ENCODE peak calls at places on chromosomes 12 and 14, in six cellular contexts. One of them, this sample, is unnamed. For H3K4me1, the result is how much of the 10 kb centered on the place peaks cover.

GRCh38 chr12:18850752-18851151 is 112.8 kb downstream of the CAPZA3 start:
- DNase-seq in tibial nerve: no peak
- DNase-seq in prostate gland: no peak
- DNase-seq in heart left ventricle: no peak
- DNase-seq in A549: no peak
- DNase-seq in K562: no peak
- DNase-seq in this sample: no peak

GRCh38 chr12:111686574-111687105 is 787 bp downstream of the ACAD10 start:
- DNase-seq in tibial nerve: no peak
- DNase-seq in prostate gland: no peak
- DNase-seq in A549: no peak
- DNase-seq in K562: no peak
- DNase-seq in heart left ventricle: no peak
- DNase-seq in this sample: no peak

GRCh38 chr14:50013198-50013918 is 103.0 kb downstream of the VCPKMT start:
- DNase-seq in prostate gland: peak
- DNase-seq in K562: no peak
- DNase-seq in tibial nerve: no peak
- DNase-seq in heart left ventricle: no peak
- DNase-seq in A549: no peak
- DNase-seq in this sample: peak

GRCh38 chr12:32512910-32513309 is 113.6 kb downstream of the FGD4 start:
- DNase-seq in K562: no peak
- DNase-seq in heart left ventricle: no peak
- DNase-seq in tibial nerve: no peak
- DNase-seq in prostate gland: no peak
- DNase-seq in A549: no peak
- DNase-seq in this sample: no peak

GRCh38 chr12:123097521-123098084 is 53.3 kb downstream of the PITPNM2 start:
- DNase-seq in tibial nerve: no peak
- DNase-seq in heart left ventricle: peak
- DNase-seq in prostate gland: no peak
- DNase-seq in A549: no peak
- DNase-seq in K562: no peak
- DNase-seq in this sample: peak

GRCh38 chr12:83102499-83102898 is 415.8 kb downstream of the TMTC2 start:
- DNase-seq in tibial nerve: no peak
- DNase-seq in A549: no peak
- DNase-seq in prostate gland: no peak
- DNase-seq in heart left ventricle: no peak
- DNase-seq in K562: no peak
- DNase-seq in this sample: no peak

GRCh38 chr12:118866346-118866745 is 115.0 kb upstream of the SRRM4 start:
- DNase-seq in tibial nerve: no peak
- DNase-seq in prostate gland: no peak
- DNase-seq in heart left ventricle: no peak
- DNase-seq in K562: no peak
- DNase-seq in A549: no peak
- DNase-seq in this sample: no peak

GRCh38 chr14:46840971-46841729 is 189.6 kb upstream of the RPL10L start:
- DNase-seq in tibial nerve: no peak
- DNase-seq in K562: no peak
- DNase-seq in A549: no peak
- DNase-seq in heart left ventricle: no peak
- DNase-seq in prostate gland: no peak
- DNase-seq in this sample: no peak

GRCh38 chr14:93116676-93117200 is 1.0 kb upstream of the ITPK1 start:
- DNase-seq in tibial nerve: no peak
- DNase-seq in heart left ventricle: no peak
- DNase-seq in A549: no peak
- DNase-seq in K562: no peak
- DNase-seq in prostate gland: no peak
- DNase-seq in this sample: no peak

GRCh38 chr12:51631591-51631990 is 40.6 kb downstream of the SCN8A start:
- DNase-seq in A549: peak
- DNase-seq in heart left ventricle: no peak
- DNase-seq in tibial nerve: no peak
- DNase-seq in K562: no peak
- DNase-seq in prostate gland: no peak
- DNase-seq in this sample: no peak

GRCh38 chr12:69065804-69066203 is 132.8 kb upstream of the CPM start:
- DNase-seq in prostate gland: no peak
- DNase-seq in K562: no peak
- DNase-seq in A549: no peak
- DNase-seq in tibial nerve: no peak
- DNase-seq in heart left ventricle: no peak
- DNase-seq in this sample: no peak

GRCh38 chr14:67500981-67501380 is 12.5 kb upstream of the TMEM229B start:
- DNase-seq in K562: no peak
- DNase-seq in tibial nerve: no peak
- DNase-seq in A549: no peak
- DNase-seq in prostate gland: no peak
- DNase-seq in heart left ventricle: no peak
- DNase-seq in this sample: no peak

GRCh38 chr12:84718901-84719300 is 193.7 kb downstream of the SLC6A15 start:
- DNase-seq in K562: no peak
- DNase-seq in tibial nerve: no peak
- DNase-seq in prostate gland: no peak
- DNase-seq in A549: no peak
- DNase-seq in heart left ventricle: no peak
- DNase-seq in this sample: no peak

GRCh38 chr12:10331642-10332239 is 24.1 kb downstream of the KLRD1 start:
- DNase-seq in prostate gland: peak
- DNase-seq in K562: peak
- DNase-seq in heart left ventricle: no peak
- DNase-seq in A549: peak
- DNase-seq in tibial nerve: no peak
- DNase-seq in this sample: no peak

GRCh38 chr12:32889073-32889760 is 7.4 kb downstream of the PKP2 start:
- DNase-seq in heart left ventricle: no peak
- DNase-seq in prostate gland: no peak
- DNase-seq in K562: no peak
- DNase-seq in tibial nerve: no peak
- DNase-seq in A549: no peak
- DNase-seq in this sample: no peak

GRCh38 chr12:71011261-71011660 is 90.7 kb upstream of the PTPRR start:
- DNase-seq in K562: no peak
- DNase-seq in A549: no peak
- DNase-seq in prostate gland: no peak
- DNase-seq in tibial nerve: no peak
- DNase-seq in heart left ventricle: no peak
- DNase-seq in this sample: no peak

GRCh38 chr12:93819048-93819491 is 141.9 kb downstream of the CRADD start:
- DNase-seq in K562: no peak
- DNase-seq in A549: no peak
- DNase-seq in tibial nerve: peak
- DNase-seq in heart left ventricle: peak
- DNase-seq in prostate gland: peak
- DNase-seq in this sample: peak

GRCh38 chr12:13961983-13962382 is 19.4 kb downstream of the GRIN2B start:
- DNase-seq in prostate gland: no peak
- DNase-seq in heart left ventricle: no peak
- DNase-seq in tibial nerve: no peak
- DNase-seq in K562: no peak
- DNase-seq in A549: no peak
- DNase-seq in this sample: no peak

GRCh38 chr12:94621662-94622359 is 28.5 kb downstream of the TMCC3 start:
- DNase-seq in tibial nerve: no peak
- DNase-seq in K562: no peak
- DNase-seq in A549: no peak
- DNase-seq in heart left ventricle: no peak
- DNase-seq in prostate gland: no peak
- DNase-seq in this sample: no peak

GRCh38 chr12:124713436-124714082 is 146.1 kb upstream of the NCOR2 start:
- DNase-seq in K562: no peak
- DNase-seq in heart left ventricle: peak
- DNase-seq in prostate gland: no peak
- DNase-seq in tibial nerve: peak
- DNase-seq in A549: no peak
- DNase-seq in this sample: no peak

GRCh38 chr14:75453817-75454434 is 26.1 kb downstream of the JDP2 start:
- DNase-seq in K562: peak
- DNase-seq in heart left ventricle: no peak
- DNase-seq in A549: no peak
- DNase-seq in prostate gland: no peak
- DNase-seq in tibial nerve: no peak
- DNase-seq in this sample: no peak

GRCh38 chr14:32200368-32201195 is 1.3 kb upstream of the RNU6-7 start:
- DNase-seq in K562: no peak
- DNase-seq in tibial nerve: no peak
- DNase-seq in heart left ventricle: no peak
- DNase-seq in A549: no peak
- DNase-seq in prostate gland: no peak
- DNase-seq in this sample: no peak

GRCh38 chr12:51439330-51439729 is 14.7 kb downstream of the SLC4A8 start:
- DNase-seq in K562: no peak
- DNase-seq in tibial nerve: no peak
- DNase-seq in heart left ventricle: no peak
- DNase-seq in A549: no peak
- DNase-seq in prostate gland: no peak
- DNase-seq in this sample: no peak

GRCh38 chr12:16453319-16453718 is 105.9 kb downstream of the MGST1 start:
- DNase-seq in prostate gland: no peak
- DNase-seq in K562: no peak
- DNase-seq in tibial nerve: no peak
- DNase-seq in A549: no peak
- DNase-seq in heart left ventricle: no peak
- DNase-seq in this sample: no peak
- TF ChIP-seq POLR2A in prostate gland: no peak
- TF ChIP-seq POLR2A in K562: no peak
- TF ChIP-seq POLR2A in tibial nerve: no peak
- TF ChIP-seq POLR2A in A549: no peak
- TF ChIP-seq POLR2A in heart left ventricle: no peak
- TF ChIP-seq POLR2A in this sample: no peak

GRCh38 chr12:79925492-79925891 is 9.4 kb downstream of the PPP1R12A start:
- DNase-seq in tibial nerve: no peak
- DNase-seq in K562: no peak
- DNase-seq in A549: no peak
- DNase-seq in heart left ventricle: no peak
- DNase-seq in prostate gland: no peak
- DNase-seq in this sample: no peak
- H3K4me1 ChIP-seq in tibial nerve: half or more
- H3K4me1 ChIP-seq in K562: under half
- H3K4me1 ChIP-seq in A549: under half
- H3K4me1 ChIP-seq in heart left ventricle: under half
- H3K4me1 ChIP-seq in prostate gland: under half
- H3K4me1 ChIP-seq in this sample: under half

DNA sequence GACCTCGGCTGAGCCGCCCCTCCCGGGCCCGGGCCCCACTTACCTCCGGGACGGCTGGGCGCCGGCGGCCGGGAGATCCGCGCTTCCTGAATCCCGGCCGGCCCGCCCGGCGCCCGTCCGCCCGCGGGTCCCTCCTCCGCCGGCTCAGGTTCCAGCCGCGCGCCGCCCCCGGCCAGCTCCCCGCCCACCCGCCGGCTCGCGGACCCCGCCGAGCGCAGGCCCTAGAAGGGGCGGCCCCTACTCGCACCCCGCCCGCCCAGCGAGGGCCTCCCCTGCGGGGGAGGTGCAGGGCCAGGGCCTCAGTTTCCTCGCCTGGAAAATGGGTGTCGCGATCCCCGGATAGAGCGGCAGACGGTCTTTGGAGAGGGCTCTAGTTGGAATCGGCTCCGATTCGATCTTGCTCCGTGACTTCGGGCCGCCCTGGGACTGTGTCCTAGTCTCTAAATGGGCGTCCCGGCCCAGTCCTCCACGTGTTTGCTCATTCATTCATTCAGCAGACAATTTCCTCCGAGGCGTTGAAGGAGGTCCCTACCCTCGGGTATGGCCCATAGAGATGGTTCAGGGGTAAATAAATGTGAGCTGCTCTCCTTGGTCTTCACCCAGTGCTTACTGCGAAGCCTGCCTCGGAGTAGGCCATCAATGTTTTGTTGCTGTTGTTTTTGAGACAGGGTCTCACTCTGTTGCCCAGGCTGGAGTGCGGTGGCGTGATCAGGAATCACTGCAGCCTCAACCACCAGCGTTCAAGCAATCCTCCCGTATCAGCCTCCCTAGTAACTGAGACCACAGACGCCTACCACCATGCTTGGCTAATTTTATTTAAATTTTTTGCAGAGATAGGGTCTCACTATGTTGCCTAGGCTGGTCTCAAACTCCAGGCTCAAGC is at the start of gene TRPV4:
- DNase-seq in prostate gland: no peak
- DNase-seq in A549: no peak
- DNase-seq in tibial nerve: no peak
- DNase-seq in K562: peak
- DNase-seq in heart left ventricle: peak
- DNase-seq in this sample: peak
- H3K4me3 ChIP-seq in prostate gland: peak
- H3K4me3 ChIP-seq in A549: no peak
- H3K4me3 ChIP-seq in tibial nerve: peak
- H3K4me3 ChIP-seq in K562: no peak
- H3K4me3 ChIP-seq in heart left ventricle: peak
- H3K4me3 ChIP-seq in this sample: no peak

DNA sequence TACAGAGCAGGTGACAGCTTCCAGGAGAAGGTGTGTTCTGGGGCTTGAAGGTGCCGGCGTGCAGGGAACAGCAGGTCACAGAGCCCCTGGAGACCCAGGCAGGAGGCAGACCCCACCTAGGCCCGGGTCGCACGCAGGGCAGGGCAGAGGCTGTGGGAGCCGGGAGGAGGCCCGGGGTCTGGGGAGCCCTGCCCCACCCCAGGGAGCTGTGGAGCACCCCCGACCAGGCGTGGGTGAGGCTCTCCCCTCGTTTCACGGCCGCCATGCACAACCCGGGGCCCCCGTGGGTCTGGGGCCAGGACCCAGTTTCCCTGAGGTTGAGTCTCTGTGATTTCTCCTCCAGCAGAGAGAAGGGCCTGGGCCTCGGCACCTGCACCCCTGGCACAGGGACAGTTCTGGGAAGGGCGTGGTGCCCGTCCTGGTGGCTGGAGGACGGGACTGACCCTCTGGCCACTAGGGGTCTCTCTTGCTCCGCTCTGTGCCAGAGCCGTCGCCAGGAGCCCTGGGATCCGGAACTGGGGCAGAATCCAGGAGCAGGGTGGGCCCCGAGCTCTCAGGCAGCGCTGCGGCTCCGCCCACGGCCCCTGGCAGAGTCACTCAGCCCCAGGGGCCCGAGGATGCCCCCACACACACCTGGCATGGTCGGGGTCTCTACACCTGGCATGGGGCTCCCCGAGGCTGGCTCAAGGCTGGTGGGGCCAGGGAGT is 75.2 kb upstream of the FBRSL1 start:
- DNase-seq in tibial nerve: peak
- DNase-seq in A549: peak
- DNase-seq in prostate gland: peak
- DNase-seq in heart left ventricle: peak
- DNase-seq in K562: peak
- DNase-seq in this sample: peak
- TF ChIP-seq POLR2A in tibial nerve: no peak
- TF ChIP-seq POLR2A in A549: no peak
- TF ChIP-seq POLR2A in prostate gland: no peak
- TF ChIP-seq POLR2A in heart left ventricle: no peak
- TF ChIP-seq POLR2A in K562: no peak
- TF ChIP-seq POLR2A in this sample: no peak

This sample was measured in body of pancreas.